ENCODE peak calls at places on chromosome 2, in six cellular contexts. X, P, C, B, R and T are unnamed samples. For H3K36me3, the result is how much of the 10 kb centered on the place peaks cover.

GRCh38 chr2:185811580-185811979 is 73.0 kb downstream of the FSIP2 start:
- DNase-seq in X (no peak), P (no peak), C (no peak), B (no peak), R (no peak), T (no peak)

GRCh38 chr2:160110674-160111239 is 48.3 kb upstream of the PLA2R1 start:
- DNase-seq in X (no peak), P (no peak), C (no peak), B (no peak), R (no peak), T (no peak)

GRCh38 chr2:54455584-54456525 is at the start of gene SPTBN1:
- DNase-seq in X (peak), P (peak), C (no peak), B (peak), R (peak), T (peak)

GRCh38 chr2:233063976-233064411 is 3.9 kb downstream of the INPP5D start:
- DNase-seq in X (no peak), P (no peak), C (no peak), B (no peak), R (no peak), T (no peak)

GRCh38 chr2:43707255-43707654 is 31.0 kb upstream of the C1GALT1C1L start:
- DNase-seq in X (no peak), P (no peak), C (no peak), B (peak), R (no peak), T (no peak)

GRCh38 chr2:38626326-38627031 is 23.8 kb upstream of the HNRNPLL start:
- DNase-seq in X (no peak), P (no peak), C (no peak), B (no peak), R (no peak), T (no peak)

GRCh38 chr2:241099246-241099645 is 2.8 kb downstream of the MTERF4 start:
- DNase-seq in X (no peak), P (no peak), C (no peak), B (no peak), R (no peak), T (no peak)

GRCh38 chr2:238908960-238909951 is 61.4 kb downstream of the TWIST2 start:
- DNase-seq in X (no peak), P (no peak), C (no peak), B (no peak), R (no peak), T (no peak)

GRCh38 chr2:168566974-168567650 is 111.0 kb downstream of the CERS6 start:
- DNase-seq in X (no peak), P (no peak), C (no peak), B (no peak), R (no peak), T (no peak)

GRCh38 chr2:157572725-157573124 is 55.9 kb downstream of the ACVR1C start:
- DNase-seq in X (peak), P (no peak), C (no peak), B (no peak), R (no peak), T (no peak)
- TF ChIP-seq CTCF in X (peak), P (peak), C (peak), B (no peak), R (no peak), T (peak)

GRCh38 chr2:121505005-121505404 is 25.7 kb upstream of the RNU4ATAC start:
- DNase-seq in X (no peak), P (peak), C (peak), B (no peak), R (no peak), T (no peak)
- H3K4me3 ChIP-seq in X (no peak), P (peak), C (no peak), B (no peak), R (no peak), T (no peak)

GRCh38 chr2:236574424-236575145 is 5.0 kb downstream of the ACKR3 start:
- DNase-seq in X (no peak), P (no peak), C (no peak), B (no peak), R (no peak), T (no peak)
- H3K36me3 ChIP-seq in X (under half), P (under half), C (under half), B (under half), R (under half), T (under half)

DNA sequence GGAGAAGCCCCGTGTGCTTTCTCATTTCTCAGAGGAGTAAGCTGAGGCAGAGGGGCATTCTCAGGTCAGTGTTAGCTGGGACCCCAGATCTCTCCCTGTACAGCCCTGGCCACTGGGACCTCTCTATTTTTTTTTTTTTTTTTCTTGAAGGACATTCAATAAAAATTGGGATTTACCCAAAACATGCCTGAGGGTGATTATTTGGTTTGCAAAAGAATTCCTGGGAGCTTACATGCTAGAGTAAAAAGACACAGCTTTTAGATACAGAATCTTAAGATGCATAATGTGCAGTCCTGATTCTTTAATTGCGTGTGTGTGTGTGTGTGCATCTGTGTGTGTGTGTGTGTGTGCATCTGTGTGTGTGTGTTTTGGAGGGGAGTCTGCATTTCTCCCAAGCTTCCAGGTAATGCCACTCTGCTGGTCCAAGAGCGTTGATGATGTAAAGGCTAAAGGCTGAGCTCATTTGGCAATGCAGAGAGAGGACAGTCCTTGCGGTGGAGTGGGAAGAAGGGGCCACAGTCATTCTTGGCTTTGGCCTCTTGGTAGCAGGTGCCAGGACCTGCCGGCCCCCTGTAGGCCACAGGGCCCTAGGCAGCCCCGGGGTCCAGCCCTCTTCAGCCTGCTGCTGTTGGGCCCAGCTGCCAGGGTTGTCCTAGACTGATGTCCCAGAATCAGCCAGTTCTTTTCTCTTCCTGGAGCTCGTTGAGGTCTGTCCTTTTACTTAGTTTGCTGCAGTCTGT is 74.1 kb upstream of the MCFD2 start:
- DNase-seq in X (no peak), P (no peak), C (no peak), B (no peak), R (no peak), T (no peak)
- TF ChIP-seq CTCF in X (no peak), P (no peak), C (no peak), B (no peak), R (no peak), T (no peak)

GRCh38 chr2:126663184-126663963 is 7.4 kb downstream of the GYPC start:
- DNase-seq in X (no peak), P (no peak), C (no peak), B (no peak), R (no peak), T (peak)

GRCh38 chr2:126665483-126665882 is 9.5 kb downstream of the GYPC start:
- DNase-seq in X (no peak), P (no peak), C (no peak), B (no peak), R (no peak), T (no peak)

GRCh38 chr2:126662623-126663022 is 6.7 kb downstream of the GYPC start:
- DNase-seq in X (no peak), P (no peak), C (no peak), B (no peak), R (no peak), T (no peak)

GRCh38 chr2:126664639-126665038 is 8.7 kb downstream of the GYPC start:
- DNase-seq in X (no peak), P (no peak), C (no peak), B (no peak), R (no peak), T (peak)

GRCh38 chr2:126664234-126664633 is 8.3 kb downstream of the GYPC start:
- DNase-seq in X (peak), P (no peak), C (no peak), B (peak), R (no peak), T (no peak)
- H3K4me3 ChIP-seq in X (peak), P (no peak), C (no peak), B (no peak), R (no peak), T (peak)

DNA sequence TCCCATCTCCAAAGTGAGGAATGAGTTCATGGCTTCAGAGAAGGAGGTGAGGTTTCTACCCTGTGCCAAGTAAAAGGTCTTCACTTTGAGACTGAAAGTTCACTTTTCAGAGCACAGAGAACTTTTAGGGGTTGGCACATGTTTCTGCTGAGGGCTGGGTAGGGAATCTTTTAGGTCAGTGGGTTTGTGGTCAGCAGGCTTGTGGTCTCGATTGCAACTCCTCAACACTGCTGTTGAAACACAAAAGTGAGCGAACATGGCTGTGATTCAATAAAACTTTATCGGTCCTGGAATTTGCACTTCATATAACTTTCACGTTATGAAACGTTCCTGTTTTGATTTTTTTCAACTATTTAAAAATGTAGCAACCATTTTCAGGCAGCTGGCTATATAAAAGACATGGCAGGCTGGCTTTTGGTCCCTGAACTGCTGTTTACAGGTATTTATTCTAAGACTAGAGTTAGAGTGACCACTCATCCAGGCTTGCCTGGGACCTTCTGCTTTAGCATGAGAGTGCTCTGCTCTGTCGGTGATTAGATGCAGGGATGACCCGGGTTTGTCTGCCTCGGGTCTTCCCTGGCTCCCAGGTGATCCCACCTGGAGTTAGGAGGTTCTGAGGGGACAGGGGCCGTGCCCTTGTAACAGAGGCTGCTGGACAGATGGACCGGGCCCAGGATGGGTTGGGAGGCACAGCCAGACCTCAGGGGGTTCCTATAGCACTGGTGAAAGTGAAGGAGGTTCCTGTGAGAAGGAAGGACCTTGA is 62.7 kb upstream of the TAF1B start:
- DNase-seq in X (peak), P (peak), C (no peak), B (no peak), R (no peak), T (no peak)
- H3K36me3 ChIP-seq in X (under half), P (under half), C (under half), B (under half), R (under half), T (under half)